ENCODE peak calls at places on chromosome 17, in four cellular contexts. Q is KG1; J is posterior vena cava; Z is stimulated activated CD8-positive, alpha-beta memory T cell treated with anti-CD3 and anti-CD28 coated beads, Interleukin-4, amount 100 ng/mL, for 1 hour. W is an unnamed sample.

GRCh38 chr17:21119247-21119944 is 7.4 kb upstream of the DHRS7B start:
- DNase-seq in Q (peak; percentile 1), J (peak; percentile 88), Z (peak; percentile 54), W (no peak)

GRCh38 chr17:42980766-42981397 is 517 bp downstream of the RUNDC1 start:
- DNase-seq in Q (no peak), J (peak; percentile 83), Z (peak; percentile 27), W (no peak)

GRCh38 chr17:61837175-61838051 is 25.9 kb downstream of the BRIP1 start:
- DNase-seq in Q (no peak), J (no peak), Z (peak; percentile 2), W (no peak)

GRCh38 chr17:65530985-65531507 is 30.4 kb downstream of the AXIN2 start:
- DNase-seq in Q (no peak), J (no peak), Z (no peak), W (no peak)

GRCh38 chr17:8430966-8431365 is 4.7 kb upstream of the NDEL1 start:
- DNase-seq in Q (no peak), J (peak; percentile 95), Z (no peak), W (no peak)

GRCh38 chr17:16215002-16215272 is 397 bp downstream of the NCOR1 start:
- DNase-seq in Q (no peak), J (peak; percentile 89), Z (no peak), W (peak; percentile 92)

GRCh38 chr17:1006054-1006453 is 9.1 kb downstream of the TIMM22 start:
- DNase-seq in Q (no peak), J (no peak), Z (no peak), W (no peak)

GRCh38 chr17:34578656-34579016 is 746 bp upstream of the TMEM132E start:
- DNase-seq in Q (no peak), J (no peak), Z (no peak), W (no peak)

GRCh38 chr17:76968707-76969597 is 100.7 kb downstream of the MGAT5B start:
- DNase-seq in Q (no peak), J (no peak), Z (peak; percentile 16), W (no peak)

W was measured in chondrocyte.